ENCODE peak calls at places on chromosomes 6 and 20, in four cellular contexts. G is nephron progenitor cell; H is activated T-helper 1 cell treated with anti-CD3 and anti-CD28 coated beads, Interleukin-2, amount 50 U/mL, for 16 hours; Q is cardiac septum. K is an unnamed sample.

GRCh38 chr20:20051767-20052073 is 546 bp downstream of the CRNKL1 start:
- DNase-seq in G (no peak), Q (no peak), H (no peak), K (no peak)

GRCh38 chr20:34045294-34045693 is 51.6 kb downstream of the RALY start:
- DNase-seq in Q (no peak), G (no peak), H (no peak), K (no peak)

GRCh38 chr20:58169441-58169840 is 59.0 kb downstream of the ANKRD60 start:
- DNase-seq in H (no peak), G (no peak), Q (no peak), K (no peak)

GRCh38 chr6:30840084-30840921 is 44.0 kb upstream of the DDR1 start:
- DNase-seq in G (no peak), H (no peak), Q (no peak), K (no peak)

GRCh38 chr6:165913676-165914570 is 250.9 kb upstream of the PDE10A start:
- DNase-seq in H (no peak), Q (no peak), G (no peak), K (no peak)

GRCh38 chr6:332671-333070 is 40.4 kb downstream of the DUSP22 start:
- DNase-seq in Q (no peak), H (no peak), G (no peak), K (no peak)

GRCh38 chr6:99661870-99662269 is 55.2 kb downstream of the PRDM13 start:
- DNase-seq in Q (no peak), G (no peak), H (no peak), K (no peak)

GRCh38 chr6:162765251-162765650 is 37.5 kb downstream of the PACRG start:
- DNase-seq in H (no peak), G (peak), Q (no peak), K (no peak)

GRCh38 chr6:44075137-44076015 is 51.9 kb downstream of the MRPL14 start:
- DNase-seq in Q (no peak), G (no peak), H (no peak), K (no peak)

GRCh38 chr20:444862-445426 is 17.4 kb downstream of the TBC1D20 start:
- DNase-seq in Q (no peak), H (no peak), G (no peak), K (no peak)

GRCh38 chr20:53693265-53693871 is 99.7 kb upstream of the ZNF217 start:
- DNase-seq in Q (no peak), G (no peak), H (no peak), K (no peak)

GRCh38 chr6:16168858-16169257 is 40.0 kb downstream of the MYLIP start:
- DNase-seq in H (no peak), G (no peak), Q (no peak), K (no peak)

GRCh38 chr6:149863596-149863845 is 638 bp downstream of the LRP11 start:
- DNase-seq in Q (no peak), G (no peak), H (no peak), K (no peak)

GRCh38 chr20:32332614-32333013 is 25.5 kb upstream of the ASXL1 start:
- DNase-seq in G (no peak), H (no peak), Q (no peak), K (no peak)

GRCh38 chr6:75266716-75267291 is 17.8 kb downstream of the TMEM30A start:
- DNase-seq in G (no peak), Q (no peak), H (no peak), K (no peak)

GRCh38 chr6:169225131-169225576 is 28.5 kb downstream of the THBS2 start:
- DNase-seq in Q (no peak), G (no peak), H (no peak), K (no peak)

GRCh38 chr20:18702736-18703135 is 110.8 kb upstream of the SCP2D1 start:
- DNase-seq in Q (no peak), H (no peak), G (no peak), K (no peak)

GRCh38 chr6:112216699-112217551 is 37.4 kb downstream of the LAMA4 start:
- DNase-seq in Q (no peak), G (no peak), H (no peak), K (no peak)

GRCh38 chr6:16769131-16769985 is 8.1 kb upstream of the ATXN1 start:
- DNase-seq in G (no peak), Q (no peak), H (peak), K (no peak)

GRCh38 chr6:137975058-137975940 is 108.2 kb downstream of the TNFAIP3 start:
- DNase-seq in H (no peak), Q (no peak), G (no peak), K (no peak)